ENCODE peak calls at places on chromosomes 1 and 21, in eight cellular contexts. One of them, this sample, is unnamed.
A peak's percentile ranks its signal among the peaks of the same experiment; 100 is the strongest.

GRCh38 chr1:8095584-8095983 is 69.5 kb upstream of the ERRFI1 start:
- DNase-seq in heart left ventricle: no peak
- DNase-seq in IMR-90: no peak
- DNase-seq in colonic mucosa: no peak
- DNase-seq in GM23338: no peak
- DNase-seq in adrenal gland: no peak
- DNase-seq in Caco-2: no peak
- DNase-seq in spleen: no peak
- DNase-seq in this sample: no peak

GRCh38 chr1:17687125-17687524 is 68.0 kb upstream of the ACTL8 start:
- DNase-seq in Caco-2: no peak
- DNase-seq in colonic mucosa: no peak
- DNase-seq in spleen: no peak
- DNase-seq in GM23338: no peak
- DNase-seq in heart left ventricle: no peak
- DNase-seq in IMR-90: peak; percentile 48
- DNase-seq in adrenal gland: no peak
- DNase-seq in this sample: no peak

GRCh38 chr1:93313026-93313425 is 32.7 kb upstream of the DR1 start:
- DNase-seq in colonic mucosa: no peak
- DNase-seq in adrenal gland: no peak
- DNase-seq in GM23338: no peak
- DNase-seq in spleen: no peak
- DNase-seq in heart left ventricle: no peak
- DNase-seq in IMR-90: no peak
- DNase-seq in Caco-2: no peak
- DNase-seq in this sample: no peak

GRCh38 chr1:27555700-27556424 is 48.1 kb downstream of the AHDC1 start:
- DNase-seq in heart left ventricle: peak; percentile 81
- DNase-seq in GM23338: no peak
- DNase-seq in IMR-90: no peak
- DNase-seq in adrenal gland: peak; percentile 50
- DNase-seq in spleen: peak; percentile 86
- DNase-seq in colonic mucosa: no peak
- DNase-seq in Caco-2: no peak
- DNase-seq in this sample: no peak

GRCh38 chr1:44019398-44020044 is 11.7 kb downstream of the SLC6A9 start:
- DNase-seq in spleen: no peak
- DNase-seq in colonic mucosa: no peak
- DNase-seq in adrenal gland: no peak
- DNase-seq in heart left ventricle: no peak
- DNase-seq in GM23338: no peak
- DNase-seq in Caco-2: no peak
- DNase-seq in IMR-90: no peak
- DNase-seq in this sample: no peak

GRCh38 chr1:12480748-12481362 is 137.2 kb downstream of the DHRS3 start:
- DNase-seq in spleen: peak; percentile 82
- DNase-seq in Caco-2: no peak
- DNase-seq in colonic mucosa: peak; percentile 84
- DNase-seq in GM23338: no peak
- DNase-seq in IMR-90: peak; percentile 96
- DNase-seq in adrenal gland: no peak
- DNase-seq in heart left ventricle: no peak
- DNase-seq in this sample: no peak

GRCh38 chr1:113226118-113226517 is 153.1 kb downstream of the LRIG2 start:
- DNase-seq in heart left ventricle: no peak
- DNase-seq in IMR-90: no peak
- DNase-seq in adrenal gland: no peak
- DNase-seq in GM23338: no peak
- DNase-seq in colonic mucosa: peak; percentile 60
- DNase-seq in spleen: no peak
- DNase-seq in Caco-2: no peak
- DNase-seq in this sample: no peak

GRCh38 chr1:33331444-33332356 is 10.8 kb upstream of the A3GALT2 start:
- DNase-seq in heart left ventricle: no peak
- DNase-seq in GM23338: no peak
- DNase-seq in colonic mucosa: no peak
- DNase-seq in Caco-2: no peak
- DNase-seq in spleen: peak; percentile 68
- DNase-seq in IMR-90: peak; percentile 29
- DNase-seq in adrenal gland: peak; percentile 63
- DNase-seq in this sample: no peak

GRCh38 chr1:55044617-55045397 is 5.5 kb downstream of the PCSK9 start:
- DNase-seq in colonic mucosa: no peak
- DNase-seq in heart left ventricle: no peak
- DNase-seq in Caco-2: no peak
- DNase-seq in IMR-90: no peak
- DNase-seq in spleen: no peak
- DNase-seq in adrenal gland: no peak
- DNase-seq in GM23338: no peak
- DNase-seq in this sample: no peak

GRCh38 chr21:43733529-43734071 is 14.7 kb downstream of the PDXK start:
- DNase-seq in IMR-90: peak; percentile 79
- DNase-seq in heart left ventricle: no peak
- DNase-seq in GM23338: no peak
- DNase-seq in spleen: no peak
- DNase-seq in colonic mucosa: peak; percentile 46
- DNase-seq in Caco-2: no peak
- DNase-seq in adrenal gland: no peak
- DNase-seq in this sample: no peak

GRCh38 chr1:180424848-180425457 is 77.4 kb downstream of the ACBD6 start:
- DNase-seq in Caco-2: no peak
- DNase-seq in colonic mucosa: no peak
- DNase-seq in adrenal gland: no peak
- DNase-seq in GM23338: no peak
- DNase-seq in heart left ventricle: no peak
- DNase-seq in IMR-90: no peak
- DNase-seq in spleen: no peak
- DNase-seq in this sample: no peak

GRCh38 chr21:37546299-37546908 is 179.8 kb downstream of the DYRK1A start:
- DNase-seq in Caco-2: no peak
- DNase-seq in GM23338: no peak
- DNase-seq in colonic mucosa: no peak
- DNase-seq in heart left ventricle: no peak
- DNase-seq in adrenal gland: no peak
- DNase-seq in spleen: no peak
- DNase-seq in IMR-90: no peak
- DNase-seq in this sample: no peak

GRCh38 chr1:189499736-189500135 is 977.9 kb downstream of the BRINP3 start:
- DNase-seq in IMR-90: peak; percentile 11
- DNase-seq in colonic mucosa: no peak
- DNase-seq in GM23338: no peak
- DNase-seq in Caco-2: no peak
- DNase-seq in adrenal gland: no peak
- DNase-seq in spleen: no peak
- DNase-seq in heart left ventricle: no peak
- DNase-seq in this sample: no peak

GRCh38 chr1:10007161-10007560 is 10.1 kb downstream of the RBP7 start:
- DNase-seq in heart left ventricle: peak; percentile 24
- DNase-seq in IMR-90: no peak
- DNase-seq in adrenal gland: no peak
- DNase-seq in spleen: no peak
- DNase-seq in colonic mucosa: no peak
- DNase-seq in GM23338: no peak
- DNase-seq in Caco-2: no peak
- DNase-seq in this sample: no peak

GRCh38 chr1:222935239-222935900 is 120.5 kb downstream of the DISP1 start:
- DNase-seq in heart left ventricle: no peak
- DNase-seq in spleen: no peak
- DNase-seq in adrenal gland: no peak
- DNase-seq in colonic mucosa: no peak
- DNase-seq in IMR-90: no peak
- DNase-seq in Caco-2: no peak
- DNase-seq in GM23338: no peak
- DNase-seq in this sample: no peak

GRCh38 chr1:222933273-222933672 is 118.4 kb downstream of the DISP1 start:
- DNase-seq in spleen: no peak
- DNase-seq in colonic mucosa: no peak
- DNase-seq in IMR-90: no peak
- DNase-seq in adrenal gland: no peak
- DNase-seq in Caco-2: no peak
- DNase-seq in heart left ventricle: no peak
- DNase-seq in GM23338: no peak
- DNase-seq in this sample: no peak

GRCh38 chr1:222941425-222941824 is 126.6 kb downstream of the DISP1 start:
- DNase-seq in heart left ventricle: no peak
- DNase-seq in GM23338: no peak
- DNase-seq in IMR-90: no peak
- DNase-seq in Caco-2: no peak
- DNase-seq in spleen: no peak
- DNase-seq in adrenal gland: no peak
- DNase-seq in colonic mucosa: no peak
- DNase-seq in this sample: no peak

GRCh38 chr1:222940903-222941302 is 126.1 kb downstream of the DISP1 start:
- DNase-seq in Caco-2: no peak
- DNase-seq in colonic mucosa: no peak
- DNase-seq in heart left ventricle: no peak
- DNase-seq in adrenal gland: no peak
- DNase-seq in spleen: no peak
- DNase-seq in GM23338: no peak
- DNase-seq in IMR-90: no peak
- DNase-seq in this sample: no peak

GRCh38 chr1:222938986-222939385 is 124.1 kb downstream of the DISP1 start:
- DNase-seq in adrenal gland: no peak
- DNase-seq in spleen: no peak
- DNase-seq in colonic mucosa: no peak
- DNase-seq in IMR-90: no peak
- DNase-seq in Caco-2: no peak
- DNase-seq in GM23338: no peak
- DNase-seq in heart left ventricle: no peak
- DNase-seq in this sample: no peak
- H3K4me1 ChIP-seq in adrenal gland: no peaks in the 10 kb centered on the region
- H3K4me1 ChIP-seq in spleen: no peaks in the 10 kb centered on the region
- H3K4me1 ChIP-seq in colonic mucosa: no peaks in the 10 kb centered on the region
- H3K4me1 ChIP-seq in IMR-90: no peaks in the 10 kb centered on the region
- H3K4me1 ChIP-seq in Caco-2: no peaks in the 10 kb centered on the region
- H3K4me1 ChIP-seq in GM23338: no peaks in the 10 kb centered on the region
- H3K4me1 ChIP-seq in heart left ventricle: no peaks in the 10 kb centered on the region
- H3K4me1 ChIP-seq in this sample: peaks cover 4% of the 10 kb centered on the region

DNA sequence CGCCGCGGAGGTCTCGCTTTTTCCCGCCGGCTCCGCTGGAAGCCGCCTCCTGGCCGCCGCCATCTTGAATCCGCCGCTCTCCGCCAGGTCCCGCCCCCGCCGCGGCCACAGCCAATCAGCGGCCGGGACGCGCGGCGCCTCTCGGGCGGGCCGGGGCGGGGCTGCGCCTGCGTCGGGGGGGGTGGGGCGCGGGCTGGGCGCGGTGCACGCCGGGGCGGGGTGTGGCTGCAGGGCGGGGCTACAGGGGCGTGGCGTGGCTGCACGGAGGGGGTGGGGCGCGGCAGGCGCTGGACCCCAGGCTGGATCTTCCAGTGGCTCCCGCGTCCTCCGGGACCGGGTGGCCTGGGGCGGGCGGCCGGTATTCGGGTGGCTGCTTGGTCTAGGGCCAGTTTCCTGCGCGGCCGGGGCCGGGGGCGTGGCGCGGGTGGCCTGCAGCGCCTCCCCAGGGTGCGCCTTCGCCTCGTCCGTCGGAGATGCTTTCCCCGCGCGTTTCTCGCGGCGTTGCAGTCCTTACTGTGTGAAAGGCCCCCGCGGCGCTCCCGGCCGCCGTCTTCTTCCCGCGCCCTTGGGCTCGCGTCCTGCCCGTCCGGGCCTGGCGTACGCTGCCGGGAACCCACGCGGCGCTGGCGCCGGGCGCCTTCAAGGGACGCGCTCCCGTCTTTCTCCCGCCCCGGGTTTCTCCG is 575 bp downstream of the PCNT start:
- DNase-seq in GM23338: peak; percentile 83
- DNase-seq in spleen: peak; percentile 96
- DNase-seq in colonic mucosa: peak; percentile 88
- DNase-seq in heart left ventricle: peak; percentile 89
- DNase-seq in adrenal gland: peak; percentile 84
- DNase-seq in IMR-90: peak; percentile 70
- DNase-seq in Caco-2: peak; percentile 88
- DNase-seq in this sample: peak; percentile 86
- TF ChIP-seq CTCF in GM23338: no peak
- TF ChIP-seq CTCF in spleen: no peak
- TF ChIP-seq CTCF in colonic mucosa: no peak
- TF ChIP-seq CTCF in heart left ventricle: no peak
- TF ChIP-seq CTCF in adrenal gland: no peak
- TF ChIP-seq CTCF in IMR-90: peak; percentile 23
- TF ChIP-seq CTCF in Caco-2: no peak
- TF ChIP-seq CTCF in this sample: no peak

GRCh38 chr1:2196901-2197638 is 2.5 kb upstream of the FAAP20 start:
- DNase-seq in Caco-2: no peak
- DNase-seq in colonic mucosa: no peak
- DNase-seq in adrenal gland: no peak
- DNase-seq in spleen: peak; percentile 78
- DNase-seq in IMR-90: no peak
- DNase-seq in heart left ventricle: peak; percentile 6
- DNase-seq in GM23338: no peak
- DNase-seq in this sample: no peak
- H3K4me1 ChIP-seq in Caco-2: peaks cover 15% of the 10 kb centered on the region
- H3K4me1 ChIP-seq in colonic mucosa: peaks cover 22% of the 10 kb centered on the region
- H3K4me1 ChIP-seq in adrenal gland: peaks cover 39% of the 10 kb centered on the region
- H3K4me1 ChIP-seq in spleen: peaks cover 71% of the 10 kb centered on the region
- H3K4me1 ChIP-seq in IMR-90: peaks cover 19% of the 10 kb centered on the region
- H3K4me1 ChIP-seq in heart left ventricle: no peaks in the 10 kb centered on the region
- H3K4me1 ChIP-seq in GM23338: peaks cover 12% of the 10 kb centered on the region
- H3K4me1 ChIP-seq in this sample: peaks cover 7% of the 10 kb centered on the region

GRCh38 chr1:201171063-201172036 is 17.1 kb upstream of the TMEM9 start:
- DNase-seq in colonic mucosa: peak; percentile 61
- DNase-seq in IMR-90: peak; percentile 46
- DNase-seq in adrenal gland: peak; percentile 43
- DNase-seq in heart left ventricle: peak; percentile 29
- DNase-seq in spleen: peak; percentile 83
- DNase-seq in Caco-2: peak; percentile 66
- DNase-seq in GM23338: peak; percentile 74
- DNase-seq in this sample: no peak
- TF ChIP-seq CTCF in colonic mucosa: no peak
- TF ChIP-seq CTCF in IMR-90: peak; percentile 36
- TF ChIP-seq CTCF in adrenal gland: peak; percentile 1
- TF ChIP-seq CTCF in heart left ventricle: no peak
- TF ChIP-seq CTCF in spleen: no peak
- TF ChIP-seq CTCF in Caco-2: peak; percentile 54
- TF ChIP-seq CTCF in GM23338: peak; percentile 19
- TF ChIP-seq CTCF in this sample: no peak

GRCh38 chr1:3346478-3346877 is 108.0 kb upstream of the ARHGEF16 start:
- DNase-seq in IMR-90: no peak
- DNase-seq in spleen: no peak
- DNase-seq in heart left ventricle: no peak
- DNase-seq in colonic mucosa: no peak
- DNase-seq in Caco-2: no peak
- DNase-seq in adrenal gland: no peak
- DNase-seq in GM23338: no peak
- DNase-seq in this sample: no peak
- H3K4me1 ChIP-seq in IMR-90: no peaks in the 10 kb centered on the region
- H3K4me1 ChIP-seq in spleen: peaks cover 23% of the 10 kb centered on the region
- H3K4me1 ChIP-seq in heart left ventricle: no peaks in the 10 kb centered on the region
- H3K4me1 ChIP-seq in colonic mucosa: no peaks in the 10 kb centered on the region
- H3K4me1 ChIP-seq in Caco-2: peaks cover 14% of the 10 kb centered on the region
- H3K4me1 ChIP-seq in adrenal gland: peaks cover 5% of the 10 kb centered on the region
- H3K4me1 ChIP-seq in GM23338: no peaks in the 10 kb centered on the region
- H3K4me1 ChIP-seq in this sample: no peaks in the 10 kb centered on the region

GRCh38 chr1:186292875-186293274 is 82.2 kb downstream of the TPR start:
- DNase-seq in adrenal gland: no peak
- DNase-seq in Caco-2: no peak
- DNase-seq in heart left ventricle: no peak
- DNase-seq in IMR-90: no peak
- DNase-seq in colonic mucosa: no peak
- DNase-seq in spleen: no peak
- DNase-seq in GM23338: no peak
- DNase-seq in this sample: no peak
- TF ChIP-seq CTCF in adrenal gland: no peak
- TF ChIP-seq CTCF in Caco-2: no peak
- TF ChIP-seq CTCF in heart left ventricle: no peak
- TF ChIP-seq CTCF in IMR-90: no peak
- TF ChIP-seq CTCF in colonic mucosa: no peak
- TF ChIP-seq CTCF in spleen: no peak
- TF ChIP-seq CTCF in GM23338: no peak
- TF ChIP-seq CTCF in this sample: no peak